ENCODE peak calls at places on chromosomes 1 and 21, in seven cellular contexts. K is left lung, H is H7, T is foreskin melanocyte, J is mesothelial cell of epicardium, G is NCI-H526, O is MCF 10A. W is an unnamed sample.

GRCh38 chr1:21966247-21967000 is 10.4 kb upstream of the CELA3B start:
- DNase-seq in K (no peak), H (no peak), T (no peak), J (no peak), G (no peak), O (peak; percentile 45), W (no peak)

GRCh38 chr1:150473659-150474058 is 13.6 kb upstream of the TARS2 start:
- DNase-seq in K (no peak), H (no peak), T (no peak), J (no peak), G (no peak), O (no peak), W (no peak)

GRCh38 chr1:87826639-87827345 is 498.1 kb downstream of the LMO4 start:
- DNase-seq in K (peak; percentile 42), H (no peak), T (peak; percentile 8), J (no peak), G (no peak), O (peak; percentile 14), W (peak; percentile 15)

GRCh38 chr1:14142397-14143095 is 442.6 kb downstream of the PRDM2 start:
- DNase-seq in K (peak; percentile 47), H (no peak), T (no peak), J (no peak), G (no peak), O (peak; percentile 66), W (no peak)

GRCh38 chr1:227521782-227522181 is 41.6 kb upstream of the ZNF678 start:
- DNase-seq in K (no peak), H (no peak), T (no peak), J (no peak), G (no peak), O (no peak), W (no peak)

GRCh38 chr1:27394925-27395324 is 2.5 kb downstream of the GPR3 start:
- DNase-seq in K (no peak), H (no peak), T (no peak), J (no peak), G (no peak), O (no peak), W (no peak)

GRCh38 chr1:244801246-244801645 is 34.2 kb upstream of the COX20 start:
- DNase-seq in K (no peak), H (peak; percentile 78), T (peak; percentile 11), J (no peak), G (peak; percentile 16), O (peak; percentile 67), W (peak; percentile 58)

GRCh38 chr21:41777934-41778815 is 11.3 kb upstream of the RIPK4 start:
- DNase-seq in K (peak; percentile 84), H (peak; percentile 92), T (peak; percentile 69), J (peak; percentile 90), G (peak; percentile 70), O (peak; percentile 94), W (peak; percentile 77)

GRCh38 chr1:66924756-66925557 is at the start of the genes DNAI4 and MIER1:
- DNase-seq in K (peak; percentile 99), H (peak; percentile 97), T (peak; percentile 99), J (peak; percentile 97), G (peak; percentile 98), O (peak; percentile 99), W (peak; percentile 94)

GRCh38 chr21:34336245-34336644 is 27.6 kb upstream of the KCNE2 start:
- DNase-seq in K (no peak), H (no peak), T (no peak), J (no peak), G (no peak), O (no peak), W (no peak)

GRCh38 chr1:95384570-95384969 is 150.6 kb downstream of the RWDD3 start:
- DNase-seq in K (no peak), H (peak; percentile 41), T (no peak), J (peak; percentile 82), G (no peak), O (peak; percentile 65), W (no peak)

GRCh38 chr1:227994632-227995300 is 12.0 kb upstream of the WNT3A start:
- DNase-seq in K (no peak), H (no peak), T (no peak), J (no peak), G (no peak), O (no peak), W (no peak)

GRCh38 chr1:1082239-1083180 is 8.4 kb upstream of the RNF223 start:
- DNase-seq in K (peak; percentile 27), H (peak; percentile 49), T (no peak), J (peak; percentile 34), G (no peak), O (no peak), W (peak; percentile 15)

GRCh38 chr1:56397409-56397808 is 182.0 kb downstream of the PLPP3 start:
- DNase-seq in K (no peak), H (no peak), T (no peak), J (no peak), G (no peak), O (no peak), W (no peak)

GRCh38 chr1:231052777-231053176 is 12.7 kb upstream of the FAM89A start:
- DNase-seq in K (no peak), H (no peak), T (no peak), J (no peak), G (no peak), O (no peak), W (no peak)

GRCh38 chr1:7727816-7728477 is 43.1 kb upstream of the VAMP3 start:
- DNase-seq in K (no peak), H (no peak), T (no peak), J (no peak), G (no peak), O (no peak), W (no peak)

GRCh38 chr1:89701746-89702241 is 68.9 kb downstream of the LRRC8C start:
- DNase-seq in K (no peak), H (no peak), T (no peak), J (no peak), G (no peak), O (no peak), W (peak; percentile 31)

GRCh38 chr1:176605151-176605550 is 142.2 kb downstream of the PAPPA2 start:
- DNase-seq in K (no peak), H (no peak), T (no peak), J (no peak), G (no peak), O (no peak), W (no peak)

GRCh38 chr1:31755197-31755611 is 8.9 kb downstream of the ADGRB2 start:
- DNase-seq in K (no peak), H (no peak), T (no peak), J (no peak), G (no peak), O (peak; percentile 52), W (peak; percentile 39)

GRCh38 chr1:56216173-56216572 is 363.2 kb downstream of the PLPP3 start:
- DNase-seq in K (no peak), H (no peak), T (no peak), J (no peak), G (no peak), O (peak; percentile 37), W (no peak)

GRCh38 chr1:21530368-21531016 is 21.3 kb downstream of the ALPL start:
- DNase-seq in K (no peak), H (no peak), T (no peak), J (no peak), G (no peak), O (no peak), W (no peak)

GRCh38 chr1:231184891-231185290 is 23.0 kb downstream of the TRIM67 start:
- DNase-seq in K (no peak), H (no peak), T (no peak), J (no peak), G (no peak), O (no peak), W (no peak)

GRCh38 chr1:203089001-203089650 is 3.3 kb upstream of the MYOG start:
- DNase-seq in K (no peak), H (no peak), T (no peak), J (no peak), G (no peak), O (peak; percentile 25), W (no peak)

GRCh38 chr1:112245114-112245513 is 150.9 kb upstream of the CTTNBP2NL start:
- DNase-seq in K (no peak), H (no peak), T (no peak), J (no peak), G (no peak), O (no peak), W (no peak)

GRCh38 chr21:42527489-42528158 is 14.0 kb downstream of the SLC37A1 start:
- DNase-seq in K (peak; percentile 10), H (no peak), T (no peak), J (no peak), G (no peak), O (no peak), W (no peak)

GRCh38 chr1:231385118-231385748 is 36.9 kb downstream of the EGLN1 start:
- DNase-seq in K (no peak), H (no peak), T (no peak), J (no peak), G (no peak), O (peak; percentile 79), W (no peak)

GRCh38 chr1:248855580-248855979 is 3.3 kb downstream of the ZNF692 start:
- DNase-seq in K (no peak), H (no peak), T (no peak), J (no peak), G (no peak), O (no peak), W (no peak)

GRCh38 chr1:248165186-248165585 is 9.4 kb upstream of the OR2M2 start:
- DNase-seq in K (no peak), H (no peak), T (no peak), J (no peak), G (no peak), O (no peak), W (no peak)

GRCh38 chr1:211736351-211736915 is 61.0 kb upstream of the NEK2 start:
- DNase-seq in K (no peak), H (no peak), T (no peak), J (no peak), G (no peak), O (peak; percentile 95), W (peak; percentile 26)

W was measured in BE2C.